ENCODE peak calls at places on chromosomes 16 and 17, in four cellular contexts. T is HCT116, M is HepG2, N is K562. X is an unnamed sample.
A peak's percentile ranks its signal among the peaks of the same experiment; 100 is the strongest.

GRCh38 chr16:1174477-1175357 is 21.8 kb downstream of the CACNA1H start:
- DNase-seq in T (peak; percentile 43), M (peak; percentile 61), N (no peak), X (no peak)

GRCh38 chr17:57988301-57989010 is 402 bp upstream of the VEZF1 start:
- DNase-seq in T (peak; percentile 51), M (no peak), N (peak; percentile 79), X (no peak)

GRCh38 chr16:49605536-49606241 is 232.1 kb downstream of the C16orf78 start:
- DNase-seq in T (no peak), M (no peak), N (no peak), X (no peak)

GRCh38 chr16:25691519-25692091 is at the start of gene HS3ST4:
- DNase-seq in T (no peak), M (no peak), N (no peak), X (no peak)

GRCh38 chr16:82881517-82881916 is 254.7 kb downstream of the CDH13 start:
- DNase-seq in T (no peak), M (no peak), N (no peak), X (no peak)

GRCh38 chr17:11996722-11997146 is 541 bp downstream of the ZNF18 start:
- DNase-seq in T (peak; percentile 13), M (peak; percentile 39), N (peak; percentile 48), X (no peak)

GRCh38 chr17:82914375-82914774 is 74.6 kb upstream of the ZNF750 start:
- DNase-seq in T (no peak), M (no peak), N (no peak), X (no peak)

GRCh38 chr16:30948956-30949654 is at the start of gene ORAI3:
- DNase-seq in T (no peak), M (no peak), N (peak; percentile 82), X (no peak)

GRCh38 chr17:882827-883585 is 96.6 kb downstream of the NXN start:
- DNase-seq in T (no peak), M (peak; percentile 83), N (no peak), X (no peak)

GRCh38 chr17:45894022-45894784 is at the start of gene MAPT:
- DNase-seq in T (peak; percentile 93), M (peak; percentile 83), N (peak; percentile 93), X (peak; percentile 69)
- H3K27ac ChIP-seq in T (peak within 1 kb of the TSS; percentile 60), M (no peak within 1 kb of the TSS), N (peak within 1 kb of the TSS; percentile 72), X (peak within 1 kb of the TSS; percentile 88)

GRCh38 chr17:50545306-50545705 is 1.7 kb upstream of the SPATA20 start:
- DNase-seq in T (no peak), M (no peak), N (peak; percentile 31), X (no peak)

GRCh38 chr17:50547736-50548083 is 736 bp downstream of the SPATA20 start:
- DNase-seq in T (no peak), M (no peak), N (no peak), X (no peak)

GRCh38 chr17:50546701-50547034 is 306 bp upstream of the SPATA20 start:
- DNase-seq in T (no peak), M (no peak), N (no peak), X (no peak)

GRCh38 chr17:50548831-50549230 is 1.9 kb downstream of the SPATA20 start:
- DNase-seq in T (no peak), M (no peak), N (no peak), X (no peak)

GRCh38 chr17:50547035-50547735 is at the start of gene SPATA20:
- DNase-seq in T (peak; percentile 80), M (peak; percentile 88), N (peak; percentile 90), X (peak; percentile 61)
- TF ChIP-seq POLR2AphosphoS5 in T (peak; percentile 95), M (peak; percentile 68), N (no peak), X (peak; percentile 58)

GRCh38 chr17:73278465-73279453 is 17.1 kb upstream of the CPSF4L start:
- DNase-seq in T (no peak), M (no peak), N (no peak), X (no peak)
- TF ChIP-seq TCF7L2 in T (no peak), M (no peak), N (no peak), X (no peak)

DNA sequence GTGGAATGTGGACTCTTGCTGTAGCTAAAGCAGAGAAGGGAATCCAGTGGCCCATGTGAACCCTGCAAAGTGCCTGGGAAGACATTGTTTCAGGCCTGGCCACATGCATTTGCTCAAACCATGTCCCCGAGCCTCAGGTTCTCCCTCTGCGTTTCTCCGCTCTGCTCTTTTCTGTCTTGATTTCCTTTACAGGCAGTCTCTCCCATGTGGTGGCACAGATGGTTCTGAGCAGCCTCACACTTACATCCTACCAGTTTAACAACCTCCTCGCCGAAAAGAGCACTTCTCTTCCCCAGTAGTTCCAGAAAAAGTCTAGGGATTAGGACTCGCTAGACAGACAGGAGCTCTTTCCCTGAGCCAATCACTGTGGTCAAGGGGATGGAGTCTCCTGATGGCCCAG is 28.3 kb upstream of the MYH10 start:
- DNase-seq in T (no peak), M (no peak), N (no peak), X (no peak)
- H3K27ac ChIP-seq in T (no peak overlapping the region), M (no peak overlapping the region), N (no peak overlapping the region), X (no peak overlapping the region)

GRCh38 chr16:56844056-56844455 is 21.0 kb upstream of the SLC12A3 start:
- DNase-seq in T (no peak), M (no peak), N (no peak), X (no peak)

GRCh38 chr16:56841659-56842058 is 23.3 kb upstream of the SLC12A3 start:
- DNase-seq in T (no peak), M (no peak), N (no peak), X (no peak)

GRCh38 chr16:56838622-56839337 is 26.2 kb upstream of the SLC12A3 start:
- DNase-seq in T (no peak), M (peak; percentile 85), N (no peak), X (no peak)

GRCh38 chr16:56842133-56842532 is 22.9 kb upstream of the SLC12A3 start:
- DNase-seq in T (no peak), M (no peak), N (no peak), X (no peak)

DNA sequence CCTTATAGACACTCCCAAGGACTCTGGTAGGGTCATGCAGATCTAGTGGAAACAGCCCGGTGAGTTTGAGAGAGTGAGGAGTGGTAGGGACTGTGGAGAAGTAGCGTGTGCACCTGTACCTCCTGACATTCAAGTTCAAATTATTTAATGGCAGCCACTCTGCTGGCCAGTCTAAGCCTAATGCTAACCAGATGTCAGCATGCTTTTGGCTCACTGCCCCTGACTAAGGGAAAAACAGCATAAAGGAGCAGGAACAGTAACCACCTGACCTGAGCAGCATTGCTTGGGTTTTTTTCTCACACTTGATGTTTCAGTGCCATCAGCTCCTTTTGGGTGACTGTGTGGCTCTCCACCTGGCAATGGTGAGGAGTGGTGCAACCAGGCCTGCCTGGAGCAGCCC is 23.8 kb upstream of the SLC12A3 start:
- DNase-seq in T (no peak), M (no peak), N (no peak), X (no peak)
- TF ChIP-seq POLR2AphosphoS5 in T (no peak), M (no peak), N (no peak), X (no peak)

GRCh38 chr16:47473794-47474193 is 12.7 kb downstream of the PHKB start:
- DNase-seq in T (no peak), M (no peak), N (no peak), X (no peak)

GRCh38 chr16:47469227-47469626 is 8.1 kb downstream of the PHKB start:
- DNase-seq in T (no peak), M (no peak), N (no peak), X (no peak)

GRCh38 chr16:47467501-47467900 is 6.4 kb downstream of the PHKB start:
- DNase-seq in T (no peak), M (no peak), N (peak; percentile 33), X (no peak)

GRCh38 chr16:47470211-47470610 is 9.1 kb downstream of the PHKB start:
- DNase-seq in T (no peak), M (no peak), N (no peak), X (no peak)

GRCh38 chr16:47470810-47471209 is 9.7 kb downstream of the PHKB start:
- DNase-seq in T (no peak), M (peak; percentile 73), N (no peak), X (no peak)
- TF ChIP-seq TCF7L2 in T (no peak), M (no peak), N (no peak), X (no peak)

GRCh38 chr17:77254961-77255741 is 114.4 kb downstream of the SEC14L1 start:
- DNase-seq in T (peak; percentile 89), M (peak; percentile 73), N (no peak), X (peak; percentile 75)
- H3K27ac ChIP-seq in T (peak overlapping the region; percentile 96), M (no peak overlapping the region), N (no peak overlapping the region), X (peak overlapping the region; percentile 97)

X was measured in Panc1.